ENCODE peak calls at places on chromosome 2, in eight cellular contexts. T is AG10803, O is astrocyte of the spinal cord, E is brain microvascular endothelial cell, F is breast epithelium, L is neural progenitor cell, M is omental fat pad, C is body of pancreas. Q is an unnamed sample.

GRCh38 chr2:102065675-102066252 is 74.0 kb downstream of the IL1R2 start:
- DNase-seq in M (no peak), F (no peak), T (peak), O (peak), L (no peak), C (no peak), E (peak), Q (no peak)

GRCh38 chr2:104746299-104746698 is 107.6 kb upstream of the POU3F3 start:
- DNase-seq in F (no peak), O (no peak), L (peak), E (no peak), M (no peak), C (no peak), T (no peak), Q (no peak)

GRCh38 chr2:178403671-178404379 is 47.1 kb downstream of the PRKRA start:
- DNase-seq in C (no peak), M (no peak), E (no peak), O (no peak), T (peak), F (no peak), L (no peak), Q (no peak)

GRCh38 chr2:172246649-172247048 is 143.9 kb upstream of the DLX2 start:
- DNase-seq in O (peak), L (no peak), E (no peak), C (no peak), M (no peak), F (no peak), T (no peak), Q (no peak)

GRCh38 chr2:27320958-27321543 is 1.8 kb downstream of the MPV17 start:
- DNase-seq in E (peak), C (peak), T (peak), L (peak), M (peak), F (peak), O (peak), Q (no peak)

GRCh38 chr2:64698068-64698645 is 44.4 kb upstream of the SERTAD2 start:
- DNase-seq in L (no peak), T (no peak), M (no peak), O (no peak), F (no peak), C (no peak), E (no peak), Q (no peak)

GRCh38 chr2:94979406-94980375 is 45.8 kb upstream of the MAL start:
- DNase-seq in F (no peak), E (no peak), O (no peak), M (no peak), C (no peak), T (no peak), L (no peak), Q (no peak)

GRCh38 chr2:165691615-165692014 is 102.4 kb downstream of the GALNT3 start:
- DNase-seq in L (peak), M (no peak), F (no peak), E (peak), C (no peak), T (peak), O (peak), Q (peak)

GRCh38 chr2:45622704-45623103 is 11.6 kb upstream of the SRBD1 start:
- DNase-seq in E (no peak), O (no peak), C (no peak), F (no peak), T (no peak), L (no peak), M (no peak), Q (no peak)

GRCh38 chr2:67389286-67389685 is 7.8 kb upstream of the ETAA1 start:
- DNase-seq in T (peak), E (peak), C (no peak), L (no peak), F (no peak), M (no peak), O (peak), Q (no peak)

GRCh38 chr2:148455791-148456190 is 188.8 kb upstream of the EPC2 start:
- DNase-seq in C (no peak), M (no peak), T (no peak), E (no peak), L (no peak), F (no peak), O (no peak), Q (no peak)

GRCh38 chr2:239006886-239007285 is 159.0 kb downstream of the TWIST2 start:
- DNase-seq in E (no peak), O (no peak), L (no peak), T (no peak), M (no peak), C (no peak), F (no peak), Q (no peak)

GRCh38 chr2:241678784-241679540 is 7.7 kb downstream of the DTYMK start:
- DNase-seq in M (no peak), T (no peak), L (no peak), C (no peak), E (no peak), F (no peak), O (no peak), Q (no peak)

GRCh38 chr2:105873721-105874120 is 129.0 kb downstream of the NCK2 start:
- DNase-seq in O (peak), E (peak), T (peak), C (no peak), F (no peak), M (no peak), L (peak), Q (no peak)

GRCh38 chr2:160974803-160975202 is 185.4 kb upstream of the TANK start:
- DNase-seq in E (no peak), M (no peak), L (no peak), T (no peak), O (no peak), F (no peak), C (no peak), Q (no peak)

GRCh38 chr2:54570925-54571694 is 115.0 kb downstream of the SPTBN1 start:
- DNase-seq in F (no peak), L (no peak), C (no peak), O (peak), T (peak), M (no peak), E (peak), Q (no peak)

GRCh38 chr2:234960091-234961088 is 8.6 kb downstream of the SH3BP4 start:
- DNase-seq in M (no peak), T (peak), L (peak), F (peak), O (no peak), C (no peak), E (no peak), Q (no peak)

GRCh38 chr2:207284556-207285450 is 119.1 kb upstream of the KLF7 start:
- DNase-seq in C (no peak), M (no peak), O (no peak), E (no peak), F (no peak), L (no peak), T (no peak), Q (no peak)

GRCh38 chr2:20198001-20198400 is 26.9 kb downstream of the SDC1 start:
- DNase-seq in M (no peak), T (no peak), F (no peak), E (no peak), C (peak), L (no peak), O (no peak), Q (no peak)

GRCh38 chr2:28338046-28338753 is 54.5 kb upstream of the FOSL2 start:
- DNase-seq in M (peak), C (peak), E (peak), L (peak), O (peak), T (peak), F (peak), Q (peak)

GRCh38 chr2:1546023-1546591 is 132.8 kb downstream of the TPO start:
- DNase-seq in C (peak), E (peak), T (peak), M (no peak), O (peak), L (peak), F (no peak), Q (peak)

GRCh38 chr2:187003611-187004010 is 154.6 kb upstream of the ZSWIM2 start:
- DNase-seq in C (no peak), L (no peak), O (no peak), T (no peak), E (no peak), F (no peak), M (no peak), Q (no peak)

GRCh38 chr2:100691846-100692245 is 128.1 kb upstream of the NPAS2 start:
- DNase-seq in E (no peak), L (no peak), O (no peak), T (no peak), F (no peak), M (no peak), C (no peak), Q (no peak)

GRCh38 chr2:29601872-29602271 is 319.5 kb downstream of the ALK start:
- DNase-seq in F (no peak), C (no peak), L (no peak), O (no peak), E (no peak), T (no peak), M (no peak), Q (no peak)

GRCh38 chr2:172094319-172095145 is 8.2 kb downstream of the DLX2 start:
- DNase-seq in F (no peak), T (no peak), L (peak), M (no peak), E (no peak), O (no peak), C (no peak), Q (no peak)

GRCh38 chr2:112633708-112634107 is 12.0 kb upstream of the SLC20A1 start:
- DNase-seq in T (no peak), E (no peak), C (no peak), L (no peak), O (no peak), M (no peak), F (no peak), Q (no peak)

GRCh38 chr2:74856004-74856578 is 22.2 kb downstream of the HK2 start:
- DNase-seq in L (no peak), C (no peak), O (no peak), M (no peak), T (no peak), F (no peak), E (no peak), Q (no peak)

GRCh38 chr2:1653956-1654695 is 90.2 kb downstream of the PXDN start:
- DNase-seq in L (no peak), O (peak), E (peak), M (no peak), F (no peak), T (peak), C (no peak), Q (no peak)

GRCh38 chr2:107657049-107657448 is 169.6 kb upstream of the RGPD4 start:
- DNase-seq in C (no peak), M (no peak), F (no peak), T (no peak), E (no peak), O (no peak), L (no peak), Q (no peak)

GRCh38 chr2:45128580-45128997 is 119.3 kb upstream of the SIX2 start:
- DNase-seq in O (peak), E (peak), L (no peak), T (peak), C (peak), M (peak), F (no peak), Q (no peak)

GRCh38 chr2:205909194-205909572 is 176.8 kb downstream of the INO80D start:
- DNase-seq in L (no peak), C (no peak), T (no peak), E (no peak), F (no peak), M (no peak), O (no peak), Q (no peak)

GRCh38 chr2:134075204-134075603 is 178.7 kb upstream of the MGAT5 start:
- DNase-seq in M (no peak), O (no peak), T (no peak), F (no peak), E (no peak), C (no peak), L (no peak), Q (no peak)

GRCh38 chr2:135638825-135639224 is 102.8 kb upstream of the UBXN4 start:
- DNase-seq in C (no peak), M (no peak), E (no peak), L (peak), O (no peak), F (no peak), T (no peak), Q (peak)

GRCh38 chr2:39247512-39247911 is 3.7 kb upstream of the CDKL4 start:
- DNase-seq in T (no peak), C (no peak), O (no peak), L (no peak), E (no peak), M (no peak), F (no peak), Q (no peak)

GRCh38 chr2:121346407-121346806 is 61.4 kb upstream of the TFCP2L1 start:
- DNase-seq in C (no peak), O (no peak), M (no peak), T (no peak), F (no peak), E (no peak), L (no peak), Q (no peak)

GRCh38 chr2:173355866-173356508 is 1.3 kb downstream of the CDCA7 start:
- DNase-seq in T (no peak), F (no peak), L (no peak), C (no peak), M (no peak), O (no peak), E (peak), Q (peak)

GRCh38 chr2:12881952-12882351 is 165.2 kb downstream of the TRIB2 start:
- DNase-seq in C (no peak), L (no peak), F (no peak), O (no peak), T (no peak), M (no peak), E (no peak), Q (no peak)

GRCh38 chr2:151339168-151339567 is 18.2 kb upstream of the TNFAIP6 start:
- DNase-seq in F (no peak), T (no peak), M (no peak), E (no peak), O (peak), L (peak), C (no peak), Q (no peak)

GRCh38 chr2:54065411-54065810 is 50.0 kb upstream of the ACYP2 start:
- DNase-seq in F (no peak), M (no peak), T (peak), C (no peak), L (no peak), E (peak), O (peak), Q (no peak)

DNA sequence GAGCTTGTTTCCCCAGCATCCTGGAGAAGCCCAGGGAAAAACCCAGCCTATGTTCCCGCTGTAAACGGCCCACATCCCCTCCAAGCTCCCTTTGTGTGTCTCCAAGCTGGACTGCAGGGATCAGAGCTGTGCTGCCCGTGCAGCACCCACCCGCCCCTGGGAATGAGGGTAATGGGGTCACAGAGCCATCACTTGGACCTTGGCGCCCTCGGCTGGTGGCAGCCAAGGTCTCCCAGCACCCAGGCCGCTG is 670 bp upstream of the INPP5D start:
- DNase-seq in T (no peak), L (no peak), F (peak), E (no peak), C (no peak), M (no peak), O (no peak), Q (no peak)
- TF ChIP-seq CTCF in T (no peak), L (no peak), F (no peak), E (no peak), C (no peak), M (no peak), O (no peak), Q (no peak)

DNA sequence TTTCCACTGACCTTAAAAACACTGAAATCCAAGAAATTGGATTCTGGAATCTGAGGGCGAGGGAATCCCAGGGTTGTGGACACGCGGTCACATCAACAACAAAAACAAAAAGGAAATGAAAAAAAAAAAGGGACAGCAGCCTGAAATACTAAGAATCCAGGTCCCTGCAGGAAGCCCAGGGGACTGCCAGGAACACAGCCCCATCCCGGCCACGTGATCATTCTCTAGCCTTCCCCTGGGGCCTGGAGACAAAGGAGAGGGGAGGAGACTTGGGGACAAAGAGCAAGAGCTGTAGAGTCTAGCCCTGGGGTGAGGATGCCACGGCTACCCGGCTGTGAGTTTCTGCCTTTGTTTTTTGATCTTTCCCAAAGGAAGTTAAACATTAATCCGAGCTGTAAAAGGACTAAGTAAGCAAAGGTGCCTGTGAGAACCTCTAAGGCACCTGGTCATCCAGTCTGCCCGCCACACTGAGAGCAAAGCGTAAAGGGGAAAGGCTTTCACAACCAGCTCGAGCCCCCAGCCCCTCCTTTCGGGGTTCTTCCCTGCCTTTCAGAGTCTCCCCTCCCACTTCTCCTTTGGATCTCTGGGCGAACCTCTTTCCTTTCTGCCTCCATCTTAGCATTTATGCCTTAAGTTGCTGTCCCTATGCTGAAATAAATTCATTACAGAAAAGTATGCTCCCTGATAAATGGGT is 57.9 kb upstream of the MSH2 start:
- DNase-seq in T (peak), M (no peak), O (peak), F (peak), L (peak), C (peak), E (peak), Q (peak)
- TF ChIP-seq CTCF in T (peak), M (no peak), O (peak), F (no peak), L (peak), C (peak), E (peak), Q (peak)

GRCh38 chr2:90209009-90209408 is 1517.5 kb downstream of the RPIA start:
- DNase-seq in F (no peak), O (no peak), T (no peak), L (no peak), C (no peak), E (no peak), M (no peak), Q (no peak)

GRCh38 chr2:90209806-90210205 is 1518.3 kb downstream of the RPIA start:
- DNase-seq in M (no peak), T (no peak), E (no peak), L (no peak), O (no peak), F (no peak), C (no peak), Q (no peak)

GRCh38 chr2:90207454-90208058 is 1516.1 kb downstream of the RPIA start:
- DNase-seq in C (no peak), E (no peak), O (no peak), F (no peak), L (no peak), M (no peak), T (peak), Q (no peak)
- TF ChIP-seq CTCF in C (peak), E (peak), O (no peak), F (no peak), L (peak), M (no peak), T (peak), Q (no peak)

DNA sequence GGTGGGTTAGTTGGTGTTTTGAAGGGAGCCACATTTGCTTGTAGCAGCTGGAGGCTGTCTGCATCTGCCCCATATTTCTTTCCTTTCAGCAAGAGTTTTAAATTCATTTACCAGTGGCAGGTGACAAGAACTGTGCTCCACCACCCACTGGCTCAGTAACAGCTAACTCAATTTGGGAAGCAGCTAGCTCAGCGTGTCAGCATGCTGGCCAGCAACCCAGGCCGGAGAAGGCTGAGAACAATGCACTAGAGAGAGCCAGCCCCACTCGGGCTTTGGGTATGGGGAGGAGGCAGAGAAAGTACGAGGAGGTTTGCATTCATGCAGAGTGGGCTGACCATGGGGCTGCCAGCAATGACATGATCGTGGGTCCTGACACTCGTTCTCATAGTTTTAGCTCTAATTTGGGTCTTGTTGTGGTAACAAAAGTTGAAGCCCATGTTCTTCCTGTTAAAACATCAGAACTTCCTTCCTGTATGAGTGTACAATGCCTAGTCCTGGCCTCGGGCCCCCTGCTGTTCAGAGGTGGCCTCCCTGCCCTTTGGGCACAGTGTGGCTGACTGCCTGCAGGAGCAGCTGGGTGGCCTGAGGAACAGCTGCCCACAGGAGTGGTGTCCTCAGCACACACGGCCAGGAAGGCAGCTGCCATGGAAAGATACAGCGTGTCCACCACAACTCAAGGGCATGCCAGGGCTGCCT is 23.0 kb downstream of the CDC42EP3 start:
- DNase-seq in C (peak), F (peak), L (no peak), T (no peak), M (no peak), O (no peak), E (no peak), Q (no peak)
- TF ChIP-seq CTCF in C (no peak), F (no peak), L (no peak), T (peak), M (no peak), O (no peak), E (peak), Q (no peak)

GRCh38 chr2:157876771-157877108 is 610 bp upstream of the ACVR1 start:
- DNase-seq in E (no peak), F (no peak), M (no peak), T (no peak), L (no peak), C (no peak), O (no peak), Q (no peak)
- TF ChIP-seq CTCF in E (no peak), F (no peak), M (no peak), T (no peak), L (no peak), C (no peak), O (no peak), Q (no peak)

GRCh38 chr2:197453123-197453913 is at the start of gene COQ10B:
- DNase-seq in C (peak), F (peak), O (peak), L (peak), M (peak), T (peak), E (peak), Q (peak)
- TF ChIP-seq CTCF in C (peak), F (peak), O (peak), L (peak), M (no peak), T (peak), E (peak), Q (no peak)

DNA sequence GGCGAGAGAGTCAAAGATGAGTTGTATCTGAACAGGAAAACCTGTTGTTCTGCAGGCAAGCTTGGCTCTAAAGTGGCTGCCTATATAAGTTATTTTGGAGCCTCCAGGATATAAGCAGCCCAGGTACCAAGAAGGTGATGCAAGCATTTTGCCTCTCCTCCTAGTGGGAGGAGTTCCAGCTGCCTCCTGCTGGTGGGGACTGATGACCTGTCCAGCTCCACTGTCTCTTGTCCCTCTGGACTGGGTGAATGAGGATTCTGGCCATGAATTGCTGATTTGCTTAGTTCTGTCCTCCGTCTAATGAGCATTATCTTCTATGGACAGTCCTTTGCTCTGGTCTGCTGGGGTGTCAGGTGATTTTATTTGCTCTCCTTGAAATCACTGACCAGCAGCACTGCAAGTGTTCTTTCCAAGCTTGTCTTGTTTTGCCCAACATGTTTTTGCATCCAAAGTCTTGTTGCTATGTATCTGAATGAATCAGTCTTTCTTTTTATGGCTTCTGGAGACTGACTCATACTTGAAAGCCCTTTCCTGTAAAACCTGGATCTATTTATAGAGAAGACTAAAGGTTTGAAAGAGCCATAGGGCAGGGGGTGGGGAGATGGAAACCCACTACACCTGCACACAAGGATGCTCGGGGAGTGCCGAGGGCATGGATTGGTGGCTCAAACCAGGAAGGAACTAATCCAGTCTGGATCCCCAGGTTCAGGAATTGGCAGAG is 40.6 kb upstream of the EFHD1 start:
- DNase-seq in E (peak), T (peak), L (no peak), C (no peak), O (peak), M (no peak), F (no peak), Q (no peak)
- TF ChIP-seq CTCF in E (peak), T (peak), L (no peak), C (no peak), O (peak), M (no peak), F (no peak), Q (no peak)

GRCh38 chr2:2877427-2877826 is 500.2 kb downstream of the EIPR1 start:
- DNase-seq in L (no peak), O (no peak), F (no peak), T (no peak), M (no peak), C (no peak), E (no peak), Q (no peak)
- TF ChIP-seq CTCF in L (no peak), O (no peak), F (no peak), T (no peak), M (no peak), C (no peak), E (no peak), Q (no peak)